ENCODE peak calls at places on chromosome 15, in five cellular contexts. One of them, this sample, is unnamed.

GRCh38 chr15:77070180-77070499 is 769 bp downstream of the TSPAN3 start:
- DNase-seq in gastrocnemius medialis: no peak
- DNase-seq in uterus: no peak
- DNase-seq in CD8-positive, alpha-beta T cell: no peak
- DNase-seq in esophagus muscularis mucosa: no peak
- DNase-seq in this sample: no peak

GRCh38 chr15:62071711-62072308 is 5.0 kb downstream of the C2CD4A start:
- DNase-seq in gastrocnemius medialis: no peak
- DNase-seq in esophagus muscularis mucosa: no peak
- DNase-seq in uterus: no peak
- DNase-seq in CD8-positive, alpha-beta T cell: no peak
- DNase-seq in this sample: no peak

GRCh38 chr15:63057454-63058335 is 15.1 kb downstream of the TPM1 start:
- DNase-seq in CD8-positive, alpha-beta T cell: no peak
- DNase-seq in uterus: no peak
- DNase-seq in esophagus muscularis mucosa: no peak
- DNase-seq in gastrocnemius medialis: no peak
- DNase-seq in this sample: no peak

GRCh38 chr15:87940763-87941162 is 315.8 kb downstream of the NTRK3 start:
- DNase-seq in gastrocnemius medialis: no peak
- DNase-seq in uterus: no peak
- DNase-seq in CD8-positive, alpha-beta T cell: no peak
- DNase-seq in esophagus muscularis mucosa: no peak
- DNase-seq in this sample: no peak

GRCh38 chr15:63915888-63916731 is 82.4 kb upstream of the HERC1 start:
- DNase-seq in CD8-positive, alpha-beta T cell: no peak
- DNase-seq in gastrocnemius medialis: no peak
- DNase-seq in esophagus muscularis mucosa: no peak
- DNase-seq in uterus: peak; percentile 30
- DNase-seq in this sample: no peak

GRCh38 chr15:81848701-81849100 is 197.1 kb downstream of the MEX3B start:
- DNase-seq in uterus: no peak
- DNase-seq in esophagus muscularis mucosa: peak; percentile 12
- DNase-seq in gastrocnemius medialis: no peak
- DNase-seq in CD8-positive, alpha-beta T cell: no peak
- DNase-seq in this sample: no peak

GRCh38 chr15:33157636-33158035 is 36.9 kb downstream of the FMN1 start:
- DNase-seq in CD8-positive, alpha-beta T cell: no peak
- DNase-seq in gastrocnemius medialis: no peak
- DNase-seq in esophagus muscularis mucosa: no peak
- DNase-seq in uterus: no peak
- DNase-seq in this sample: no peak

GRCh38 chr15:38266247-38266996 is 13.8 kb downstream of the SPRED1 start:
- DNase-seq in esophagus muscularis mucosa: no peak
- DNase-seq in uterus: no peak
- DNase-seq in gastrocnemius medialis: no peak
- DNase-seq in CD8-positive, alpha-beta T cell: no peak
- DNase-seq in this sample: no peak

GRCh38 chr15:48992096-48992495 is 28.4 kb upstream of the SHC4 start:
- DNase-seq in uterus: no peak
- DNase-seq in gastrocnemius medialis: no peak
- DNase-seq in CD8-positive, alpha-beta T cell: no peak
- DNase-seq in esophagus muscularis mucosa: no peak
- DNase-seq in this sample: no peak

GRCh38 chr15:88089019-88089603 is 167.4 kb downstream of the NTRK3 start:
- DNase-seq in uterus: peak; percentile 34
- DNase-seq in esophagus muscularis mucosa: no peak
- DNase-seq in CD8-positive, alpha-beta T cell: no peak
- DNase-seq in gastrocnemius medialis: no peak
- DNase-seq in this sample: no peak

GRCh38 chr15:39283531-39283930 is 297.3 kb upstream of the THBS1 start:
- DNase-seq in gastrocnemius medialis: no peak
- DNase-seq in uterus: no peak
- DNase-seq in CD8-positive, alpha-beta T cell: no peak
- DNase-seq in esophagus muscularis mucosa: no peak
- DNase-seq in this sample: no peak

GRCh38 chr15:56654624-56655023 is 78.7 kb downstream of the ZNF280D start:
- DNase-seq in uterus: no peak
- DNase-seq in esophagus muscularis mucosa: no peak
- DNase-seq in gastrocnemius medialis: no peak
- DNase-seq in CD8-positive, alpha-beta T cell: no peak
- DNase-seq in this sample: no peak

GRCh38 chr15:90099868-90100854 is 2.1 kb downstream of the IDH2 start:
- DNase-seq in esophagus muscularis mucosa: no peak
- DNase-seq in uterus: peak; percentile 55
- DNase-seq in gastrocnemius medialis: peak; percentile 78
- DNase-seq in CD8-positive, alpha-beta T cell: no peak
- DNase-seq in this sample: peak; percentile 78

GRCh38 chr15:95085056-95085455 is 853.7 kb downstream of the MCTP2 start:
- DNase-seq in CD8-positive, alpha-beta T cell: no peak
- DNase-seq in uterus: no peak
- DNase-seq in gastrocnemius medialis: no peak
- DNase-seq in esophagus muscularis mucosa: no peak
- DNase-seq in this sample: no peak

GRCh38 chr15:27070816-27071215 is 99.8 kb downstream of the GABRG3 start:
- DNase-seq in uterus: no peak
- DNase-seq in esophagus muscularis mucosa: no peak
- DNase-seq in gastrocnemius medialis: no peak
- DNase-seq in CD8-positive, alpha-beta T cell: no peak
- DNase-seq in this sample: no peak

GRCh38 chr15:36605626-36606263 is 26.3 kb downstream of the CDIN1 start:
- DNase-seq in CD8-positive, alpha-beta T cell: no peak
- DNase-seq in uterus: no peak
- DNase-seq in gastrocnemius medialis: no peak
- DNase-seq in esophagus muscularis mucosa: no peak
- DNase-seq in this sample: no peak

GRCh38 chr15:49315543-49315942 is 107.5 kb upstream of the FGF7 start:
- DNase-seq in gastrocnemius medialis: no peak
- DNase-seq in uterus: no peak
- DNase-seq in CD8-positive, alpha-beta T cell: no peak
- DNase-seq in esophagus muscularis mucosa: no peak
- DNase-seq in this sample: no peak

GRCh38 chr15:45795487-45796069 is 160.7 kb downstream of the SQOR start:
- DNase-seq in esophagus muscularis mucosa: no peak
- DNase-seq in gastrocnemius medialis: no peak
- DNase-seq in CD8-positive, alpha-beta T cell: no peak
- DNase-seq in uterus: no peak
- DNase-seq in this sample: no peak

GRCh38 chr15:56019060-56019793 is 25.8 kb upstream of the NEDD4 start:
- DNase-seq in uterus: no peak
- DNase-seq in CD8-positive, alpha-beta T cell: no peak
- DNase-seq in esophagus muscularis mucosa: no peak
- DNase-seq in gastrocnemius medialis: no peak
- DNase-seq in this sample: no peak

GRCh38 chr15:73127302-73127936 is 75.2 kb downstream of the NEO1 start:
- DNase-seq in uterus: no peak
- DNase-seq in esophagus muscularis mucosa: no peak
- DNase-seq in CD8-positive, alpha-beta T cell: no peak
- DNase-seq in gastrocnemius medialis: no peak
- DNase-seq in this sample: no peak

GRCh38 chr15:76345269-76345879 is 8.8 kb downstream of the ISL2 start:
- DNase-seq in uterus: no peak
- DNase-seq in CD8-positive, alpha-beta T cell: no peak
- DNase-seq in gastrocnemius medialis: no peak
- DNase-seq in esophagus muscularis mucosa: no peak
- DNase-seq in this sample: no peak

GRCh38 chr15:25543156-25543555 is 104.3 kb upstream of the UBE3A start:
- DNase-seq in esophagus muscularis mucosa: no peak
- DNase-seq in uterus: peak; percentile 63
- DNase-seq in gastrocnemius medialis: peak; percentile 29
- DNase-seq in CD8-positive, alpha-beta T cell: no peak
- DNase-seq in this sample: peak; percentile 90

DNA sequence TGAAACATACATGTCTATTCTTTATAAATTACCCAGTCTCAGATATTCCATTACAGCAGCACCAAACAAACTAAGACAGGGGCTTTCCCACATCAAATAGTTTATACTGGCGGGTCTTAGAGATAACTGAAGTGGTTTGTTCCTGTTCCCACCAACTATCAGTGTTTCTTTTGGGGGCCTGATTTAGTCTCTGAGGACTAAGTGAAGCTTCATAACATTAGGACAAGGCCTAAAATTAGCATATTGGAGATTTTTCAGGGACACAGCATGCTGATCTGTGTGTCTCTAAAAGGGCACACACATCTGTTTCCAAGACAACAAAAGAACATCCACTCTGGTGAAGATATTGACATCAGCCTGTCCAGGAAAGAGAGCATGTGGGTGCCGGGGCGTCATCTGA is 72.6 kb upstream of the SEMA6D start:
- DNase-seq in esophagus muscularis mucosa: no peak
- DNase-seq in uterus: no peak
- DNase-seq in gastrocnemius medialis: no peak
- DNase-seq in CD8-positive, alpha-beta T cell: no peak
- DNase-seq in this sample: no peak
- H3K4me1 ChIP-seq in esophagus muscularis mucosa: no peaks in the 10 kb centered on the region
- H3K4me1 ChIP-seq in uterus: no peaks in the 10 kb centered on the region
- H3K4me1 ChIP-seq in gastrocnemius medialis: no peaks in the 10 kb centered on the region
- H3K4me1 ChIP-seq in CD8-positive, alpha-beta T cell: no peaks in the 10 kb centered on the region
- H3K4me1 ChIP-seq in this sample: no peaks in the 10 kb centered on the region

GRCh38 chr15:31367730-31368344 is 41.2 kb downstream of the KLF13 start:
- DNase-seq in gastrocnemius medialis: no peak
- DNase-seq in uterus: no peak
- DNase-seq in CD8-positive, alpha-beta T cell: no peak
- DNase-seq in esophagus muscularis mucosa: no peak
- DNase-seq in this sample: no peak

GRCh38 chr15:31372635-31373091 is 46.0 kb downstream of the KLF13 start:
- DNase-seq in CD8-positive, alpha-beta T cell: no peak
- DNase-seq in esophagus muscularis mucosa: no peak
- DNase-seq in uterus: peak; percentile 67
- DNase-seq in gastrocnemius medialis: peak; percentile 86
- DNase-seq in this sample: peak; percentile 90

GRCh38 chr15:31371520-31372240 is 45.0 kb downstream of the KLF13 start:
- DNase-seq in esophagus muscularis mucosa: no peak
- DNase-seq in uterus: no peak
- DNase-seq in gastrocnemius medialis: no peak
- DNase-seq in CD8-positive, alpha-beta T cell: no peak
- DNase-seq in this sample: no peak

GRCh38 chr15:31367021-31367729 is 40.5 kb downstream of the KLF13 start:
- DNase-seq in uterus: no peak
- DNase-seq in esophagus muscularis mucosa: no peak
- DNase-seq in gastrocnemius medialis: peak; percentile 64
- DNase-seq in CD8-positive, alpha-beta T cell: no peak
- DNase-seq in this sample: no peak

GRCh38 chr15:31369716-31370115 is 43.1 kb downstream of the KLF13 start:
- DNase-seq in CD8-positive, alpha-beta T cell: no peak
- DNase-seq in gastrocnemius medialis: no peak
- DNase-seq in uterus: no peak
- DNase-seq in esophagus muscularis mucosa: no peak
- DNase-seq in this sample: no peak
- H3K4me1 ChIP-seq in CD8-positive, alpha-beta T cell: peaks cover 97% of the 10 kb centered on the region
- H3K4me1 ChIP-seq in gastrocnemius medialis: peaks cover 91% of the 10 kb centered on the region
- H3K4me1 ChIP-seq in uterus: peaks cover 14% of the 10 kb centered on the region
- H3K4me1 ChIP-seq in esophagus muscularis mucosa: peaks cover 97% of the 10 kb centered on the region
- H3K4me1 ChIP-seq in this sample: no peaks in the 10 kb centered on the region

GRCh38 chr15:59330649-59331048 is 42.0 kb downstream of the MYO1E start:
- DNase-seq in gastrocnemius medialis: no peak
- DNase-seq in CD8-positive, alpha-beta T cell: no peak
- DNase-seq in uterus: no peak
- DNase-seq in esophagus muscularis mucosa: no peak
- DNase-seq in this sample: no peak

GRCh38 chr15:59329091-59329490 is 43.6 kb downstream of the MYO1E start:
- DNase-seq in uterus: no peak
- DNase-seq in esophagus muscularis mucosa: no peak
- DNase-seq in CD8-positive, alpha-beta T cell: no peak
- DNase-seq in gastrocnemius medialis: no peak
- DNase-seq in this sample: no peak

GRCh38 chr15:59327942-59328341 is 44.7 kb downstream of the MYO1E start:
- DNase-seq in CD8-positive, alpha-beta T cell: no peak
- DNase-seq in esophagus muscularis mucosa: no peak
- DNase-seq in gastrocnemius medialis: no peak
- DNase-seq in uterus: no peak
- DNase-seq in this sample: no peak

GRCh38 chr15:59332009-59332408 is 40.7 kb downstream of the MYO1E start:
- DNase-seq in gastrocnemius medialis: no peak
- DNase-seq in esophagus muscularis mucosa: no peak
- DNase-seq in CD8-positive, alpha-beta T cell: no peak
- DNase-seq in uterus: no peak
- DNase-seq in this sample: no peak

DNA sequence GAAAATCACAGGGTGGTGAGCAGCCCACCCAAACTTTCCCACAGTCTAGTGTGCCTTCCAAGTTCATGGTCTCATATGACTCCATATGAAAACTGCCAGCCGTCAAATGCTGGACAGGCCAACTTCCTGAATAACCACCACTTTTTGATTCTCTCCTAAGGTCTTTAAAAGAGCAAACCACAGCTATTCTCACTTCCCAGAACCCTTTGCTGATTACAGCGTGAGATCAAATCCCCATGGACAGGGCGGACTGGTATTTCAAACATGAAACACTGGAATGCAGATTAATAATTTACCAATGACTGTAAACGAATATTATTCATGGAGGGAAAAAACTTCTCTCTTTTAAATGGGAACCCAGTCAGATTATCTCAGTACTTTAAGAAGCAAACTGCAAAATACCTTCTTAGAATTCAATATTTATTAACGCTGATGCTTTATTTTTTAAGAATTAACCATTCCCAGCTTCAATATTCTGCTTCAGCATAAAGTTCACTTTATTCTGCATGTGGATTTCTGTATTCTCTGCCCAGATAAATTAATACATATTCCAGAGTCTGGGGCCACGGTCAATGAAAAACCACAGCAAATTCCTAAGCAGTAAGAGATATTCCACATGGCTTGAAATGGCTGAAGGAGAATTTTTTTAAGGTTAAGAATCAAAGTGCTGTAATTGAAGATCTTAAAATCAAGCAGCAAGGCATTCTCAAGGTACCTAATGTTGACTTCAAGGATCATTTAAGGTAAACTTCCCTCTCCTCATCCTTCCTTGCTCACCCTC is 42.9 kb downstream of the MYO1E start:
- DNase-seq in CD8-positive, alpha-beta T cell: no peak
- DNase-seq in gastrocnemius medialis: no peak
- DNase-seq in esophagus muscularis mucosa: no peak
- DNase-seq in uterus: no peak
- DNase-seq in this sample: no peak
- H3K4me1 ChIP-seq in CD8-positive, alpha-beta T cell: no peaks in the 10 kb centered on the region
- H3K4me1 ChIP-seq in gastrocnemius medialis: peaks cover 8% of the 10 kb centered on the region
- H3K4me1 ChIP-seq in esophagus muscularis mucosa: peaks cover 17% of the 10 kb centered on the region
- H3K4me1 ChIP-seq in uterus: no peaks in the 10 kb centered on the region
- H3K4me1 ChIP-seq in this sample: peaks cover 23% of the 10 kb centered on the region

DNA sequence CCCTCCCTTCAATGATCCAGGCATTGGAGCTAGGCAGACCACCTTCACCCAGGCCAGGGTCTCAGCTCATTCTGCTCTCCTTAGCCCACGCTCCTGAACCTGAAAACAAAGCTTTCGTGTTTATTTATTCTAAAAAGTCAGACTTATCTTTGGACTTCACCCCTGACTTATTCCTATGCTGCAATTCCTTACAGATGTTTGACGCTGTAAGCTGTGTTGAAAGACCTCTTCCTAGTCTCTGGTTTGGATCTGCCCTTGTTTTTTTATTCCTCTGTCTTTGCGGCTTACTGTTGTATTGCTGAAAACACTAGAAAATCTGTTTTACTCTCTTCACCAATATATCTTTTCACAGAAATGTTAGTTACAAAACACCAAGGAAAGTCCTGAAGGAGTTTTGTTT is 40.5 kb upstream of the LDHAL6B start:
- DNase-seq in CD8-positive, alpha-beta T cell: no peak
- DNase-seq in esophagus muscularis mucosa: no peak
- DNase-seq in gastrocnemius medialis: no peak
- DNase-seq in uterus: no peak
- DNase-seq in this sample: no peak
- H3K4me1 ChIP-seq in CD8-positive, alpha-beta T cell: no peaks in the 10 kb centered on the region
- H3K4me1 ChIP-seq in esophagus muscularis mucosa: peaks cover 12% of the 10 kb centered on the region
- H3K4me1 ChIP-seq in gastrocnemius medialis: no peaks in the 10 kb centered on the region
- H3K4me1 ChIP-seq in uterus: no peaks in the 10 kb centered on the region
- H3K4me1 ChIP-seq in this sample: no peaks in the 10 kb centered on the region